ENCODE peak calls at places on chromosomes 4 and X, in four cellular contexts. D is tibial artery, G is thoracic aorta, I is right atrium auricular region. Z is an unnamed sample. For H3K36me3, the result is how much of the 10 kb centered on the place peaks cover.

GRCh38 chr4:53055274-53055673 is 193.2 kb downstream of the RASL11B start:
- DNase-seq in D (no peak), I (no peak), G (no peak), Z (no peak)

GRCh38 chr4:118034061-118034785 is at the start of gene NDST3:
- DNase-seq in I (no peak), G (no peak), D (peak), Z (no peak)

GRCh38 chr4:118867311-118868067 is 21.2 kb upstream of the SYNPO2 start:
- DNase-seq in I (no peak), G (no peak), D (no peak), Z (no peak)

GRCh38 chrX:85052636-85053343 is 49.1 kb downstream of the APOOL start:
- DNase-seq in D (no peak), G (no peak), I (no peak), Z (no peak)

GRCh38 chr4:88107406-88108107 is 50.9 kb downstream of the ABCG2 start:
- DNase-seq in I (no peak), D (no peak), G (no peak), Z (peak)

GRCh38 chrX:72714471-72714916 is 388 bp upstream of the PHKA1 start:
- DNase-seq in G (peak), D (peak), I (peak), Z (peak)

GRCh38 chr4:150237110-150237852 is 159.0 kb downstream of the DCLK2 start:
- DNase-seq in I (no peak), G (no peak), D (no peak), Z (no peak)

GRCh38 chrX:2409796-2410195 is 91.0 kb downstream of the DHRSX start:
- DNase-seq in G (no peak), D (no peak), I (no peak), Z (no peak)

GRCh38 chr4:147821555-147821954 is 89.7 kb downstream of the ARHGAP10 start:
- DNase-seq in D (no peak), I (no peak), G (no peak), Z (no peak)

GRCh38 chrX:69231903-69232302 is 66.7 kb upstream of the PJA1 start:
- DNase-seq in I (no peak), G (no peak), D (no peak), Z (no peak)

GRCh38 chrX:38654302-38654701 is 93.0 kb downstream of the TSPAN7 start:
- DNase-seq in G (no peak), I (no peak), D (no peak), Z (no peak)

GRCh38 chr4:106738121-106738520 is 298.0 kb downstream of the DKK2 start:
- DNase-seq in D (no peak), G (no peak), I (no peak), Z (no peak)

GRCh38 chr4:35511851-35512250 is 732.5 kb downstream of the ARAP2 start:
- DNase-seq in D (no peak), I (no peak), G (no peak), Z (no peak)

GRCh38 chr4:68430337-68430736 is 16.9 kb upstream of the TMPRSS11E start:
- DNase-seq in D (no peak), G (no peak), I (no peak), Z (no peak)

GRCh38 chrX:739611-740010 is 109.0 kb downstream of the SHOX start:
- DNase-seq in I (no peak), D (peak), G (no peak), Z (no peak)

GRCh38 chr4:128601992-128602695 is 207.4 kb upstream of the JADE1 start:
- DNase-seq in D (no peak), G (no peak), I (peak), Z (no peak)

GRCh38 chrX:77448170-77448569 is 981 bp downstream of the FGF16 start:
- DNase-seq in D (no peak), I (no peak), G (no peak), Z (no peak)

GRCh38 chr4:28225005-28225404 is 1364.4 kb downstream of the STIM2 start:
- DNase-seq in G (no peak), D (no peak), I (no peak), Z (no peak)

GRCh38 chr4:146224331-146224966 is 10.1 kb downstream of the REELD1 start:
- DNase-seq in I (no peak), G (no peak), D (no peak), Z (no peak)

GRCh38 chr4:146641762-146642161 is 3.1 kb downstream of the POU4F2 start:
- DNase-seq in I (no peak), D (no peak), G (no peak), Z (no peak)

GRCh38 chr4:13544556-13545393 is 467 bp upstream of the NKX3-2 start:
- DNase-seq in I (no peak), G (no peak), D (peak), Z (no peak)

GRCh38 chr4:183876268-183876934 is 28.7 kb upstream of the STOX2 start:
- DNase-seq in G (peak), D (peak), I (peak), Z (no peak)

GRCh38 chrX:46381630-46382029 is 163.6 kb downstream of the ZNF674 start:
- DNase-seq in I (no peak), D (no peak), G (no peak), Z (no peak)

GRCh38 chrX:19602866-19603620 is 87.7 kb upstream of the MAP3K15 start:
- DNase-seq in D (no peak), G (no peak), I (no peak), Z (peak)

GRCh38 chr4:107794001-107794400 is 30.7 kb upstream of the SGMS2 start:
- DNase-seq in D (no peak), I (no peak), G (no peak), Z (no peak)

GRCh38 chr4:3392319-3392718 is 49.4 kb upstream of the HGFAC start:
- DNase-seq in G (no peak), D (no peak), I (no peak), Z (no peak)

GRCh38 chr4:69878250-69878649 is 18.3 kb upstream of the SULT1E1 start:
- DNase-seq in D (no peak), G (no peak), I (no peak), Z (no peak)

GRCh38 chr4:41257257-41257900 is 651 bp downstream of the UCHL1 start:
- DNase-seq in I (no peak), D (peak), G (peak), Z (peak)

GRCh38 chr4:183635333-183635732 is 23.7 kb downstream of the RWDD4 start:
- DNase-seq in G (no peak), D (no peak), I (no peak), Z (no peak)

GRCh38 chr4:23819041-23819511 is 70.8 kb downstream of the PPARGC1A start:
- DNase-seq in D (no peak), G (no peak), I (no peak), Z (no peak)

GRCh38 chr4:27828843-27829242 is 968.2 kb downstream of the STIM2 start:
- DNase-seq in G (no peak), I (no peak), D (no peak), Z (no peak)

GRCh38 chr4:576991-577498 is 950 bp upstream of the TMEM271 start:
- DNase-seq in G (no peak), I (no peak), D (no peak), Z (no peak)

GRCh38 chr4:10158355-10158942 is 41.9 kb upstream of the WDR1 start:
- DNase-seq in D (no peak), I (no peak), G (no peak), Z (no peak)

GRCh38 chr4:85818700-85819099 is 343.8 kb downstream of the ARHGAP24 start:
- DNase-seq in I (no peak), G (no peak), D (no peak), Z (no peak)

GRCh38 chrX:118420462-118420861 is 74.6 kb downstream of the WDR44 start:
- DNase-seq in I (no peak), D (no peak), G (no peak), Z (no peak)

GRCh38 chr4:7398104-7398423 is 36.7 kb downstream of the PSAPL1 start:
- DNase-seq in G (no peak), D (peak), I (peak), Z (no peak)

GRCh38 chr4:7395635-7396034 is 39.1 kb downstream of the PSAPL1 start:
- DNase-seq in D (peak), G (no peak), I (peak), Z (no peak)

GRCh38 chr4:7398788-7399432 is 35.8 kb downstream of the PSAPL1 start:
- DNase-seq in G (no peak), D (no peak), I (peak), Z (no peak)

GRCh38 chr4:7396186-7396585 is 38.5 kb downstream of the PSAPL1 start:
- DNase-seq in I (peak), D (no peak), G (no peak), Z (no peak)

GRCh38 chr4:7397206-7398103 is 37.3 kb downstream of the PSAPL1 start:
- DNase-seq in D (peak), G (no peak), I (peak), Z (no peak)
- H3K27ac ChIP-seq in D (no peak), G (no peak), I (no peak), Z (no peak)

GRCh38 chr4:17500574-17500973 is 11.3 kb downstream of the QDPR start:
- DNase-seq in I (no peak), D (no peak), G (no peak), Z (no peak)
- H3K36me3 ChIP-seq in I (half or more), D (under half), G (under half), Z (under half)

DNA sequence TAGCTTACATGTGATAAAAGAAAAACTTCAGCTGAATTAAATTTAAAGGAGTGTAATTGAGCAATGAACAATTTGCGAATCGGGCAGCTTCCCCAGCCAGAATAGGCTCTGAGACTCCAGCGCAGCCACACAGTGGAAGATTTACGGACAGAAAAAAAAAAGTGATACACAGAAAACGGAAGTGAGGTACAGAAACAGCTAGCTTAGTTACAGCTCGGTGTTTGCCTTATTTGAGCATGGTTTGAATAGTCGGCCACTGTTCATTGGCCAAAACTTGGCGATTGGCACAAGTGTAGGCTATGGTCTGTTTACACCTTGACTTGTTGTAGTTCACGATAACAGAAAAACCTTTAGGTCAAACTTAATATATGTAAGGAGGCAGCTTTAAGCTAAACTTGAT is 16.7 kb upstream of the SUPT20HL1 start:
- DNase-seq in D (no peak), I (no peak), G (no peak), Z (no peak)
- H3K27ac ChIP-seq in D (no peak), I (no peak), G (no peak), Z (no peak)

DNA sequence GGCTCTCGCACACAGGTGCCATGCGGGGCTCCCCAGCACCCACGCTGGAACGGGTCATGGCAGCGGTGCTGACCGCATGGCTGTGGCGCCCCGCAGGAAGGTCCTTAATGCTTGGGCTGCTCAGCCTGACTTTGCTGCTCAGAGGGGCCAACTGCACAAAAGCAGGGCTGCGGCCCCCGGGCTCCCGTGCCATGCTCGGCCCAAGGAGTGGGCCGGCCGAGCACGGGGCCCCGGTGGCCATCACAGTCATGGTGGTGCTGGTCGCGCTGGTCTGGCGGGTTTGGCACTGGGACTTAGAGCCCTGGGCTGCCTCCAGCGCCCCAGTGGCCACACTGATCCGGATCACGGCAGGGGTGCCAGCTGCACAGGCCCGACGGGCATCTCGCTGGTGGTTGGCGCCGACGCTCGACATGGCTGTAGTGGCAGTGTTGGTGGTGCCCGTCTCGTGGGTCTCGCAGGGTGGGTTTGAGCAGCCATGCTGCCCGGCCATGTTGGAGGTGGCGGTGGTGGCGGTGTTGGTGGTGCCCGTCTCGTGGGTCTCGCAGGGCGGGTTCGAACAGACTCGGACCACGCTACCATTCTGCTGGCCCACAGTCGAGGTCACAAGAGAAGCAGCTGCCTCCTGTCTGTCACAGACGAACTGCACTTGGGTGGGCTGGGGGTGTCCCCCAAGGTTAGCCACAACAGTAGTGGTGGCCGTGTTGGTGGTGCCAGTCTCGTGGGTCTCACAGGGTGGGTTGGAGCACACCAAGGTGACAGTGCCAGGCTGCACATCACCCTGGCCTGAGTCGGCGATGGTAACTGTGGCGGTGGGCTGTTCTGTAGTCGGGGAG is 10.4 kb upstream of the RENBP start:
- DNase-seq in D (no peak), I (no peak), G (no peak), Z (no peak)
- H3K36me3 ChIP-seq in D (under half), I (half or more), G (under half), Z (half or more)

GRCh38 chr4:157728215-157728614 is 444.6 kb downstream of the GASK1B start:
- DNase-seq in I (no peak), G (no peak), D (no peak), Z (no peak)
- H3K27ac ChIP-seq in I (no peak), G (peak), D (no peak), Z (no peak)

DNA sequence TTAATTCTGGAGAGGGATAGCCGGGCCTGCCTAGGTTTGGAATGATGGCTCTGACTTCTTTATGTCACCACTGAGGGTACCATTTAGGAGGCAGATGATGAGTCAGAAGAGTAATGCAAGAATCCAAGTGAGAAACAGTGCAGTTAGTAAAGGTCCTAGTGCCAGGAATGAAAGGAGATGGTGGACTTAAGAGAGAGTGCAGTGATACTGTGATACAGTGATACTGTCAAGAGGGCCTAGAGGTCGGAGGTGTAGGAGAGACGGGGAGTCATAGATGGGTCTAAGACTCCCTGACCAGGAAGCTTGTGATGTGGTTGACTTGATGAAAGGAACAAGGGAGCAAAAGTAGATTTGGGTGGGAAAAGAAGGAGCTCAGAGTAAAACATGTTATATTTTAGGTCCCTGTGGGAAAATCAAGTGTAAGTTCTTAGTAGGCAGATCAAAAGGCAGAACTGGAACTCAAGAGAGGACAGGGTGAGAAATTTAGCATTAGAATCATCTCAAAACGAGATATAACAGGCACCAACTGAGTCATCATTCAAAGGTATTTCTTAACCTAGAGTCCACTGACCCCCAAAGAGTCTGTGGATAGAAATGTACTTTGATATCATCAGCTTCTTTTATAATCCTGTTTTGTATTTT is 85.0 kb downstream of the NFKB1 start:
- DNase-seq in I (no peak), D (no peak), G (no peak), Z (no peak)
- H3K36me3 ChIP-seq in I (under half), D (under half), G (under half), Z (under half)

GRCh38 chrX:107728342-107729099 is 47.1 kb downstream of the TSC22D3 start:
- DNase-seq in D (peak), I (no peak), G (no peak), Z (peak)
- H3K27ac ChIP-seq in D (peak), I (peak), G (peak), Z (peak)

GRCh38 chr4:154503598-154503997 is 12.0 kb upstream of the DCHS2 start:
- DNase-seq in D (no peak), G (no peak), I (no peak), Z (no peak)
- H3K36me3 ChIP-seq in D (under half), G (under half), I (under half), Z (under half)